ENCODE peak calls at places on chromosome 14, in four cellular contexts. One of them, this sample, is unnamed.

GRCh38 chr14:103298620-103299019 is 35.4 kb upstream of the EIF5 start:
- DNase-seq in progenitor cell of endocrine pancreas: no peak
- DNase-seq in AG09309: no peak
- DNase-seq in IMR-90: no peak
- DNase-seq in this sample: no peak

GRCh38 chr14:35406811-35407630 is 2.5 kb upstream of the NFKBIA start:
- DNase-seq in progenitor cell of endocrine pancreas: no peak
- DNase-seq in AG09309: no peak
- DNase-seq in IMR-90: peak; percentile 74
- DNase-seq in this sample: no peak

GRCh38 chr14:38910092-38910491 is 192.9 kb downstream of the SEC23A start:
- DNase-seq in progenitor cell of endocrine pancreas: no peak
- DNase-seq in AG09309: no peak
- DNase-seq in IMR-90: no peak
- DNase-seq in this sample: no peak

GRCh38 chr14:27484633-27485032 is 886.8 kb upstream of the NOVA1 start:
- DNase-seq in progenitor cell of endocrine pancreas: no peak
- DNase-seq in AG09309: no peak
- DNase-seq in IMR-90: no peak
- DNase-seq in this sample: no peak

GRCh38 chr14:58712357-58712756 is 74.6 kb downstream of the DACT1 start:
- DNase-seq in progenitor cell of endocrine pancreas: no peak
- DNase-seq in AG09309: no peak
- DNase-seq in IMR-90: peak; percentile 33
- DNase-seq in this sample: no peak

GRCh38 chr14:23121401-23121800 is 2.3 kb upstream of the CEBPE start:
- DNase-seq in progenitor cell of endocrine pancreas: no peak
- DNase-seq in AG09309: peak; percentile 31
- DNase-seq in IMR-90: peak; percentile 57
- DNase-seq in this sample: peak; percentile 18

GRCh38 chr14:106294324-106294723 is 767.9 kb downstream of the TMEM121 start:
- DNase-seq in progenitor cell of endocrine pancreas: no peak
- DNase-seq in AG09309: no peak
- DNase-seq in IMR-90: no peak
- DNase-seq in this sample: no peak

GRCh38 chr14:89720741-89721315 is 233.7 kb downstream of the EFCAB11 start:
- DNase-seq in progenitor cell of endocrine pancreas: no peak
- DNase-seq in AG09309: no peak
- DNase-seq in IMR-90: no peak
- DNase-seq in this sample: peak; percentile 86

GRCh38 chr14:81137316-81137715 is 83.4 kb downstream of the GTF2A1 start:
- DNase-seq in progenitor cell of endocrine pancreas: no peak
- DNase-seq in AG09309: peak; percentile 31
- DNase-seq in IMR-90: peak; percentile 48
- DNase-seq in this sample: no peak

GRCh38 chr14:24339284-24340151 is at the start of gene RIPK3:
- DNase-seq in progenitor cell of endocrine pancreas: no peak
- DNase-seq in AG09309: no peak
- DNase-seq in IMR-90: no peak
- DNase-seq in this sample: peak; percentile 81

GRCh38 chr14:69683971-69684370 is 72.6 kb downstream of the SUSD6 start:
- DNase-seq in progenitor cell of endocrine pancreas: no peak
- DNase-seq in AG09309: no peak
- DNase-seq in IMR-90: no peak
- DNase-seq in this sample: no peak

GRCh38 chr14:63510538-63510937 is 32.6 kb downstream of the PPP2R5E start:
- DNase-seq in progenitor cell of endocrine pancreas: no peak
- DNase-seq in AG09309: no peak
- DNase-seq in IMR-90: peak; percentile 73
- DNase-seq in this sample: peak; percentile 45

GRCh38 chr14:63689132-63689531 is 38.7 kb downstream of the SGPP1 start:
- DNase-seq in progenitor cell of endocrine pancreas: no peak
- DNase-seq in AG09309: no peak
- DNase-seq in IMR-90: no peak
- DNase-seq in this sample: no peak

GRCh38 chr14:105532111-105532623 is 5.8 kb downstream of the TMEM121 start:
- DNase-seq in progenitor cell of endocrine pancreas: no peak
- DNase-seq in AG09309: no peak
- DNase-seq in IMR-90: no peak
- DNase-seq in this sample: no peak

GRCh38 chr14:101072945-101073597 is 169.5 kb upstream of the RTL1 start:
- DNase-seq in progenitor cell of endocrine pancreas: peak; percentile 41
- DNase-seq in AG09309: peak; percentile 87
- DNase-seq in IMR-90: peak; percentile 98
- DNase-seq in this sample: peak; percentile 44

GRCh38 chr14:55454264-55455151 is 14.1 kb upstream of the TBPL2 start:
- DNase-seq in progenitor cell of endocrine pancreas: no peak
- DNase-seq in AG09309: no peak
- DNase-seq in IMR-90: peak; percentile 86
- DNase-seq in this sample: no peak

DNA sequence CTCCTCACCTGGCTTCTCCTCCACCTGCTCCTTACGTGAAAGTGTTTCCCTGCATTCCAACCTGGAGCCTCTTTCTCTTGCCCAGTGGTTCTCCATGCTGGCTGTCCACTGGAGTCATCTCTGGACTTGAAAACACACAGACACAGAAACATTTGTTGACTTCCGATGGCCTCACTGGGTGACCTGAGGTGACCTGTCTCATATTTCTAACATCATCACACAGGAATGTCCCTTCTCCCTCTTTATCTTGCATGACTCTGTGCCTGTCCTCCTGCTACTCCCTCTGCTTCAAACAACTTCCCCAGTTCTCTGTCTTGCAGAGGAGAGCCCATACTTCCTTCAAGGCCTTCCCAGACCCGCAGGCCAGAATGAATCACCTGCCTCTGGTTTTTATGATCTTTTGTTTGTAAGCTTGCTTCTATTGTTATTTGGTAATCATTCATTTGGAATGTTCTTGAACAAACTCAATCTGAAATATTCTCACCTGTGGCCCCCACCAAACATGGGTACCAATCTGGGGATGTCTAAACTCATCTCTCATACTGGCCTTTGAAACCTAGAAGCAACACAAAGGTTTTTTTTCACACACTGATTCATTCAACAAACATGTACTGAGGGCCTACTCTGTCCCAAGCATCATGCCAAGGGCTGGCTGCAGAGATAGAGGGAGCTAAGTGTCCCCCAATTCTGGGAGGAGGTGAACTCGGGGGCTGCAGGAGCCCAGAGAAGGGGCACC is 9.7 kb upstream of the RIN3 start:
- DNase-seq in progenitor cell of endocrine pancreas: no peak
- DNase-seq in AG09309: no peak
- DNase-seq in IMR-90: peak; percentile 70
- DNase-seq in this sample: no peak
- TF ChIP-seq CTCF in progenitor cell of endocrine pancreas: no peak
- TF ChIP-seq CTCF in AG09309: no peak
- TF ChIP-seq CTCF in IMR-90: no peak
- TF ChIP-seq CTCF in this sample: no peak

DNA sequence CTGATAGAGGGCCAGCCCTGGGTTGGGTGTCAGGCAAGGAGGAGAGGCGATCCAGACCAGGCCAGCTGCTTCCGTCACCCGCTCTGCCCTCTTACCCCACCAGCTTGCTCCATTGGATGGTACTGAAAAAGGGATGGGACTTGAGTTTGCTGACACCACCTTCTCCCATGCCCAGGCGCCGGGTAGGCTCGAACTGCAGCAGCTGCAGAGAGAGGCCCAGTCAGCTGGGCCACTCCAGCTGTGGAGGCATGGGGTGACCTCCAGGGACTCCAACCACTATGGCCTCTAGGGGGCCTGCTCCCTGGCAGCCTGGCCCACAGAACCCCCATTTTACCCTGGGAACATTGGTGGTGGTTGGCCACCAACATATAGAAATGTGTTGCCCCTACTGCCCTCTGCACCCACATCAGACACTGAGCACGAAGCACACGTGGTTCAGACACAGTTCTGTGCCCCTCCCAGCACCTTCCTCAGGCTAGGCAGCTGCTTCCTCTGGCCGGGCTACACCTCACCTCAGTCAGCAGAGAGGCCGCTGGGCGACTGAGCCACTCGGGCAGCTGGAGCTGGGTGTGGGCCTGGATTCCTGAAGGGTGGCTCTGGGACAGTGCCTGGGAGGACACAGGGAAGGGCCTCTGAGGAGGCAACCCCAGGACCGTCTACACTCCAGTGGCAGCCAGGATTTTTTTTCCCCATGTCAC is 16.0 kb downstream of the RPS6KL1 start:
- DNase-seq in progenitor cell of endocrine pancreas: no peak
- DNase-seq in AG09309: no peak
- DNase-seq in IMR-90: no peak
- DNase-seq in this sample: no peak
- TF ChIP-seq CTCF in progenitor cell of endocrine pancreas: peak; percentile 31
- TF ChIP-seq CTCF in AG09309: peak; percentile 33
- TF ChIP-seq CTCF in IMR-90: peak; percentile 5
- TF ChIP-seq CTCF in this sample: peak; percentile 19

GRCh38 chr14:95679995-95680735 is 6.1 kb upstream of the TCL1B start:
- DNase-seq in progenitor cell of endocrine pancreas: peak; percentile 40
- DNase-seq in AG09309: no peak
- DNase-seq in IMR-90: no peak
- DNase-seq in this sample: no peak
- TF ChIP-seq CTCF in progenitor cell of endocrine pancreas: peak; percentile 54
- TF ChIP-seq CTCF in AG09309: no peak
- TF ChIP-seq CTCF in IMR-90: no peak
- TF ChIP-seq CTCF in this sample: no peak

GRCh38 chr14:96057738-96058137 is 18.6 kb downstream of the C14orf132 start:
- DNase-seq in progenitor cell of endocrine pancreas: no peak
- DNase-seq in AG09309: no peak
- DNase-seq in IMR-90: no peak
- DNase-seq in this sample: no peak

GRCh38 chr14:96055753-96056508 is 16.8 kb downstream of the C14orf132 start:
- DNase-seq in progenitor cell of endocrine pancreas: no peak
- DNase-seq in AG09309: no peak
- DNase-seq in IMR-90: no peak
- DNase-seq in this sample: no peak

GRCh38 chr14:96055065-96055752 is 16.0 kb downstream of the C14orf132 start:
- DNase-seq in progenitor cell of endocrine pancreas: no peak
- DNase-seq in AG09309: no peak
- DNase-seq in IMR-90: peak; percentile 35
- DNase-seq in this sample: no peak

GRCh38 chr14:96058606-96059200 is 19.5 kb downstream of the C14orf132 start:
- DNase-seq in progenitor cell of endocrine pancreas: no peak
- DNase-seq in AG09309: no peak
- DNase-seq in IMR-90: no peak
- DNase-seq in this sample: no peak

GRCh38 chr14:96056509-96057422 is 17.6 kb downstream of the C14orf132 start:
- DNase-seq in progenitor cell of endocrine pancreas: no peak
- DNase-seq in AG09309: no peak
- DNase-seq in IMR-90: no peak
- DNase-seq in this sample: peak; percentile 10
- TF ChIP-seq CTCF in progenitor cell of endocrine pancreas: no peak
- TF ChIP-seq CTCF in AG09309: no peak
- TF ChIP-seq CTCF in IMR-90: no peak
- TF ChIP-seq CTCF in this sample: no peak

GRCh38 chr14:87332001-87332400 is 661.0 kb downstream of the GALC start:
- DNase-seq in progenitor cell of endocrine pancreas: no peak
- DNase-seq in AG09309: no peak
- DNase-seq in IMR-90: peak; percentile 73
- DNase-seq in this sample: no peak

GRCh38 chr14:87334997-87335675 is 657.8 kb downstream of the GALC start:
- DNase-seq in progenitor cell of endocrine pancreas: no peak
- DNase-seq in AG09309: no peak
- DNase-seq in IMR-90: no peak
- DNase-seq in this sample: no peak
- TF ChIP-seq CTCF in progenitor cell of endocrine pancreas: no peak
- TF ChIP-seq CTCF in AG09309: no peak
- TF ChIP-seq CTCF in IMR-90: peak; percentile 7
- TF ChIP-seq CTCF in this sample: no peak

GRCh38 chr14:30681752-30682355 is 59.7 kb downstream of the SCFD1 start:
- DNase-seq in progenitor cell of endocrine pancreas: no peak
- DNase-seq in AG09309: no peak
- DNase-seq in IMR-90: peak; percentile 14
- DNase-seq in this sample: no peak
- TF ChIP-seq CTCF in progenitor cell of endocrine pancreas: peak; percentile 53
- TF ChIP-seq CTCF in AG09309: peak; percentile 31
- TF ChIP-seq CTCF in IMR-90: peak; percentile 39
- TF ChIP-seq CTCF in this sample: peak; percentile 44

DNA sequence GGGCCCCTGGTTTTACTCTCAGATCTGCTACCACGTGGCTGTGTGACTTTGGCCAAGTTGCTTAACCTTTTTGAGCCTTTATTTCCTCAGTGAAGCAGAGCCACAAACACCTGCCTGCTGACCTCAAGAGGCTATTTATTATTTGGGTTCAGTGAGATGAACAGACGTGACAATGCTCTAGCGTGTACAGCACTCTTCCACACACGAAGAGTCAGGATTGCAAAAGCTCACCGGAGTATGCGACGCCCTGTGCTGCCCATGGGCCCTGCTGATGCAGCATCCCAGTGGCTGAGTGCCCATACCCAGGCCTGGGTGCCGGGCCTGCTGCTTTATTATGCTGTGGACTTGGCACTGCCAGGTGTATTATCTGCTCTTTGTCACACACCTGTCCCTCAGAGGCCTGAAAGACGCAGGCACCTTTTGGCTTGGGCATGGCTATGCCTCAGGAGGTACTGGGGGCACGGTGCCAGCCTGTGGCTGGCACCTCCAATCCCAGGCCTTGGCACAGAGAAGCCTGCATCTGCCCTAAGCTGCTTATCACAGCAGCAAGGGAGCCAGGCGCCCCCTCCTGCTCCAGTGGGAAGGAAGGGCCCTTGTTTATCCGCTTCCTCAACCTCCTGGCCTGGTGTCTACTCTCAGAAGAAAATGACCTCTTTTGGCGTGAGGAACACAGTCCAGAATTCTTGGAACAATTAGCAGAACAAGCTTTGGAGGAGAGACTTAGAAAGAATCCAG is 22.3 kb upstream of the TC2N start:
- DNase-seq in progenitor cell of endocrine pancreas: no peak
- DNase-seq in AG09309: no peak
- DNase-seq in IMR-90: no peak
- DNase-seq in this sample: no peak
- TF ChIP-seq CTCF in progenitor cell of endocrine pancreas: no peak
- TF ChIP-seq CTCF in AG09309: no peak
- TF ChIP-seq CTCF in IMR-90: no peak
- TF ChIP-seq CTCF in this sample: no peak